ENCODE peak calls at places on chromosomes 13 and 19, in four cellular contexts. Z is heart left ventricle, R is mesenchymal stem cell, E is esophagus squamous epithelium. Y is an unnamed sample.

GRCh38 chr19:16319466-16319865 is 5.2 kb upstream of the KLF2 start:
- DNase-seq in Z (no peak), R (peak; percentile 43), E (no peak), Y (no peak)

GRCh38 chr19:45187421-45188100 is 9.0 kb downstream of the BLOC1S3 start:
- DNase-seq in Z (peak; percentile 35), R (no peak), E (no peak), Y (no peak)

GRCh38 chr19:32719611-32720059 is at the start of gene TDRD12:
- DNase-seq in Z (no peak), R (no peak), E (no peak), Y (no peak)

GRCh38 chr19:44776402-44777096 is 1.1 kb upstream of the CBLC start:
- DNase-seq in Z (no peak), R (no peak), E (no peak), Y (no peak)

GRCh38 chr13:51704399-51705306 is 99.3 kb downstream of the DHRS12 start:
- DNase-seq in Z (no peak), R (no peak), E (no peak), Y (no peak)

GRCh38 chr13:71625183-71625582 is 241.8 kb downstream of the DACH1 start:
- DNase-seq in Z (no peak), R (peak; percentile 41), E (no peak), Y (no peak)

GRCh38 chr13:92806215-92806614 is 420.4 kb upstream of the GPC6 start:
- DNase-seq in Z (no peak), R (peak; percentile 62), E (no peak), Y (no peak)

GRCh38 chr13:106917673-106918652 is 350.0 kb upstream of the ARGLU1 start:
- DNase-seq in Z (peak; percentile 88), R (peak; percentile 74), E (peak; percentile 0), Y (peak; percentile 9)

GRCh38 chr19:45821103-45821521 is 6.0 kb upstream of the RSPH6A start:
- DNase-seq in Z (peak; percentile 29), R (no peak), E (no peak), Y (no peak)

GRCh38 chr13:23050126-23050525 is 130.7 kb upstream of the SGCG start:
- DNase-seq in Z (no peak), R (no peak), E (no peak), Y (no peak)

GRCh38 chr13:31151837-31152236 is 9.9 kb downstream of the HSPH1 start:
- DNase-seq in Z (no peak), R (no peak), E (no peak), Y (no peak)

GRCh38 chr13:27791901-27792392 is 336 bp upstream of the GSX1 start:
- DNase-seq in Z (no peak), R (no peak), E (no peak), Y (no peak)

GRCh38 chr19:18385675-18386542 is at the start of gene GDF15:
- DNase-seq in Z (peak; percentile 76), R (peak; percentile 91), E (no peak), Y (no peak)

GRCh38 chr13:49347650-49348385 is 96.0 kb downstream of the CAB39L start:
- DNase-seq in Z (no peak), R (no peak), E (no peak), Y (no peak)

GRCh38 chr19:18772620-18773587 is 18.2 kb downstream of the COMP start:
- DNase-seq in Z (no peak), R (no peak), E (no peak), Y (no peak)

GRCh38 chr13:31119966-31120733 is 41.6 kb downstream of the HSPH1 start:
- DNase-seq in Z (no peak), R (peak; percentile 21), E (no peak), Y (no peak)

GRCh38 chr19:54281008-54281728 is at the start of gene LILRB2:
- DNase-seq in Z (no peak), R (no peak), E (no peak), Y (no peak)

GRCh38 chr19:47315125-47315821 is 5.6 kb downstream of the C5AR1 start:
- DNase-seq in Z (no peak), R (peak; percentile 95), E (no peak), Y (peak; percentile 45)

GRCh38 chr13:81639984-81640582 is 1299.2 kb upstream of the SPRY2 start:
- DNase-seq in Z (no peak), R (peak; percentile 17), E (no peak), Y (no peak)

GRCh38 chr19:4550018-4550417 is 9.5 kb downstream of the SEMA6B start:
- DNase-seq in Z (no peak), R (no peak), E (no peak), Y (no peak)

GRCh38 chr13:113122571-113123225 is at the start of gene F10:
- DNase-seq in Z (peak; percentile 81), R (peak; percentile 46), E (no peak), Y (no peak)

GRCh38 chr19:7869910-7870511 is 4.2 kb downstream of the PRR36 start:
- DNase-seq in Z (no peak), R (peak; percentile 63), E (no peak), Y (no peak)

GRCh38 chr13:50361282-50361681 is 346.0 kb downstream of the KCNRG start:
- DNase-seq in Z (no peak), R (no peak), E (no peak), Y (no peak)

GRCh38 chr13:114065926-114066774 is 66.3 kb downstream of the RASA3 start:
- DNase-seq in Z (peak; percentile 64), R (no peak), E (no peak), Y (no peak)

GRCh38 chr13:42218576-42218975 is 53.4 kb upstream of the AKAP11 start:
- DNase-seq in Z (no peak), R (no peak), E (no peak), Y (no peak)
- H3K4me3 ChIP-seq in Z (no peak overlapping the region), R (no peak overlapping the region), E (no peak overlapping the region), Y (no peak overlapping the region)

GRCh38 chr13:32723987-32724386 is 137.7 kb downstream of the PDS5B start:
- DNase-seq in Z (no peak), R (no peak), E (no peak), Y (no peak)

GRCh38 chr13:32731074-32731473 is 144.8 kb downstream of the PDS5B start:
- DNase-seq in Z (no peak), R (no peak), E (no peak), Y (no peak)

GRCh38 chr13:32728327-32728726 is 142.1 kb downstream of the PDS5B start:
- DNase-seq in Z (no peak), R (no peak), E (no peak), Y (no peak)

GRCh38 chr13:32722340-32722739 is 136.1 kb downstream of the PDS5B start:
- DNase-seq in Z (no peak), R (no peak), E (no peak), Y (no peak)

GRCh38 chr13:32726374-32727037 is 140.3 kb downstream of the PDS5B start:
- DNase-seq in Z (no peak), R (no peak), E (no peak), Y (no peak)
- H3K4me3 ChIP-seq in Z (no peak overlapping the region), R (no peak overlapping the region), E (no peak overlapping the region), Y (no peak overlapping the region)

DNA sequence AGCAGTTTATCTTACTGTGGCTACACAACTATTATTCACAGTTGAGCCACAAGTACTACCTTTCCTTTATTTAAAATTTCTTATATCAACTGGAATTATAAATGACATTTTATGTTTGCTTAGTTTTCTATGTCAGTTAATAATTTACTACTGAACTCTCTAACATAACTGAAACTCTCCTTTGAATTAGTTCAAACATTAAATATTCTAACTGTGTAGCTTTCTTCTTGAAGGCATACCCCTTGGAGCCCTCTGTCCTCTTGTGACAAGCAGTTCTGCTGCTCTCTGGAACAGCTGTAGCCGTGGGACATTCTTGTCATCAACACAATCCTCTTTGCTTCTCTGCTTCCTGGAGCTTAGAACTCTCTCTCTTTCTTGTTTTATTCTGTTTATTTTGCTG is 244.8 kb downstream of the NHLRC3 start:
- DNase-seq in Z (no peak), R (no peak), E (no peak), Y (no peak)
- H3K4me3 ChIP-seq in Z (no peak overlapping the region), R (no peak overlapping the region), E (no peak overlapping the region), Y (no peak overlapping the region)

GRCh38 chr19:21705393-21705792 is 62.0 kb downstream of the ZNF100 start:
- DNase-seq in Z (no peak), R (no peak), E (no peak), Y (no peak)

GRCh38 chr19:21707065-21707464 is 60.3 kb downstream of the ZNF100 start:
- DNase-seq in Z (no peak), R (no peak), E (no peak), Y (no peak)

GRCh38 chr19:21704320-21704719 is 63.1 kb downstream of the ZNF100 start:
- DNase-seq in Z (no peak), R (no peak), E (no peak), Y (no peak)

GRCh38 chr19:21709464-21709863 is 57.9 kb downstream of the ZNF100 start:
- DNase-seq in Z (peak; percentile 36), R (no peak), E (no peak), Y (no peak)
- H3K4me3 ChIP-seq in Z (no peak overlapping the region), R (no peak overlapping the region), E (no peak overlapping the region), Y (no peak overlapping the region)

DNA sequence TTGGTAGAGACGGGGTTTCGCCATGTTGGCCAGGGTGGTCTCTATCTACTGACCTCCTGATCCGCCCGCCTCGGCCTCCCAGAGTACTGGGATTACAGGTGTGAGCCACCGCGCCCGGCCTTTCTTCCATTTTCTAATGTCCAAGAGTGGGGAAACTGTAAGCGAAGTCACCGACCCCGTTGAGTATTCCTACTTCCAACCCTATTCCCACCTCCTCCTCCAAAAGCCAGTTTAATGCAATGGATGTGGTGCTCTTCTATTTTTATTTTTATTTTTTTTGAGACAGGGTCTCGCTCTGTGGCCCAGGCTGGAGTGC is 449 bp downstream of the RNU6-9 start:
- DNase-seq in Z (no peak), R (no peak), E (no peak), Y (no peak)
- H3K4me3 ChIP-seq in Z (no peak overlapping the region), R (peak overlapping the region; percentile 78), E (peak overlapping the region; percentile 87), Y (peak overlapping the region; percentile 90)

GRCh38 chr13:101627556-101627943 is 175.1 kb downstream of the ITGBL1 start:
- DNase-seq in Z (no peak), R (peak; percentile 29), E (no peak), Y (no peak)
- H3K4me3 ChIP-seq in Z (no peak overlapping the region), R (peak overlapping the region; percentile 71), E (peak overlapping the region; percentile 27), Y (peak overlapping the region; percentile 73)

Y was measured in thoracic aorta.